ENCODE peak calls at places on chromosomes 2 and 18, in six cellular contexts. D is naive B cell, F is lower leg skin, T is hypothalamus, L is adrenal gland, V is A172. G is an unnamed sample.
A peak's percentile ranks its signal among the peaks of the same experiment; 100 is the strongest.

GRCh38 chr2:12318427-12319057 is 398.2 kb upstream of the TRIB2 start:
- DNase-seq in D (no peak), F (no peak), T (no peak), L (peak; percentile 33), V (peak; percentile 94), G (no peak)

GRCh38 chr18:23244431-23244830 is 109.1 kb downstream of the CABLES1 start:
- DNase-seq in D (no peak), F (no peak), T (no peak), L (no peak), V (no peak), G (no peak)

GRCh38 chr2:237563816-237564215 is 2.6 kb upstream of the PRLH start:
- DNase-seq in D (no peak), F (no peak), T (no peak), L (no peak), V (no peak), G (peak; percentile 26)

GRCh38 chr2:194735837-194736542 is 921.0 kb upstream of the SLC39A10 start:
- DNase-seq in D (no peak), F (no peak), T (no peak), L (no peak), V (no peak), G (no peak)

GRCh38 chr18:23106575-23106974 is 28.7 kb upstream of the CABLES1 start:
- DNase-seq in D (no peak), F (no peak), T (no peak), L (peak; percentile 39), V (peak; percentile 97), G (no peak)

GRCh38 chr2:129906139-129906860 is 73.2 kb upstream of the RAB6C start:
- DNase-seq in D (no peak), F (peak; percentile 81), T (no peak), L (no peak), V (no peak), G (no peak)

GRCh38 chr2:54086157-54086556 is 29.3 kb upstream of the ACYP2 start:
- DNase-seq in D (no peak), F (no peak), T (no peak), L (no peak), V (no peak), G (no peak)

GRCh38 chr2:105072039-105072438 is 34.2 kb downstream of the MRPS9 start:
- DNase-seq in D (no peak), F (no peak), T (no peak), L (no peak), V (no peak), G (no peak)

GRCh38 chr2:121030523-121030922 is 254.5 kb downstream of the TFCP2L1 start:
- DNase-seq in D (no peak), F (peak; percentile 76), T (no peak), L (no peak), V (no peak), G (no peak)

GRCh38 chr18:77250926-77251729 is 1.5 kb downstream of the GALR1 start:
- DNase-seq in D (no peak), F (no peak), T (no peak), L (no peak), V (no peak), G (no peak)